ENCODE peak calls at places on chromosome 10, in nine cellular contexts. M is iris pigment epithelial cell; Z is suprapubic skin; V is GM20000; H is tibial artery; D is stimulated activated CD4-positive, alpha-beta T cell treated with anti-CD3 and anti-CD28 coated beads, Interleukin-12 subunit alpha, Interleukin-12 subunit beta, amount 100 ng/mL, for 4 hours; Q is DMS53; G is IMR-90; X is NAMALWA. O is an unnamed sample.

GRCh38 chr10:59131673-59132072 is 44.8 kb upstream of the PHYHIPL start:
- DNase-seq in M (no peak), Z (no peak), V (no peak), H (no peak), D (no peak), Q (peak), G (no peak), X (no peak), O (no peak)

GRCh38 chr10:130554701-130555410 is 418.7 kb downstream of the GLRX3 start:
- DNase-seq in M (no peak), Z (no peak), V (no peak), H (no peak), D (no peak), Q (no peak), G (no peak), X (no peak), O (no peak)

GRCh38 chr10:132078746-132079345 is 13.1 kb downstream of the JAKMIP3 start:
- DNase-seq in M (no peak), Z (peak), V (no peak), H (no peak), D (no peak), Q (no peak), G (no peak), X (no peak), O (no peak)

GRCh38 chr10:89163265-89163995 is 43.7 kb downstream of the CH25H start:
- DNase-seq in M (no peak), Z (peak), V (peak), H (peak), D (peak), Q (no peak), G (no peak), X (peak), O (peak)

GRCh38 chr10:130737622-130738021 is 573.9 kb downstream of the TCERG1L start:
- DNase-seq in M (peak), Z (peak), V (no peak), H (peak), D (no peak), Q (no peak), G (no peak), X (no peak), O (no peak)

GRCh38 chr10:6499974-6500373 is 80.1 kb downstream of the PRKCQ start:
- DNase-seq in M (no peak), Z (no peak), V (no peak), H (no peak), D (no peak), Q (no peak), G (no peak), X (no peak), O (no peak)

GRCh38 chr10:14736600-14737081 is 38.1 kb downstream of the FAM107B start:
- DNase-seq in M (peak), Z (no peak), V (peak), H (no peak), D (no peak), Q (no peak), G (peak), X (peak), O (no peak)

GRCh38 chr10:76950354-76950753 is 687.3 kb downstream of the KCNMA1 start:
- DNase-seq in M (peak), Z (no peak), V (no peak), H (no peak), D (no peak), Q (no peak), G (peak), X (no peak), O (no peak)

GRCh38 chr10:119313645-119314044 is 106.3 kb downstream of the GRK5 start:
- DNase-seq in M (no peak), Z (no peak), V (peak), H (no peak), D (no peak), Q (no peak), G (no peak), X (peak), O (peak)

GRCh38 chr10:48649349-48649944 is 35.2 kb upstream of the WDFY4 start:
- DNase-seq in M (no peak), Z (no peak), V (no peak), H (no peak), D (no peak), Q (no peak), G (no peak), X (no peak), O (no peak)

GRCh38 chr10:98444314-98445006 is 2.3 kb downstream of the HPS1 start:
- DNase-seq in M (no peak), Z (no peak), V (no peak), H (no peak), D (no peak), Q (no peak), G (no peak), X (peak), O (no peak)